ENCODE peak calls at places on chromosomes 3 and 15, in four cellular contexts. One of them, this sample, is unnamed.
A peak's percentile ranks its signal among the peaks of the same experiment; 100 is the strongest.

GRCh38 chr3:29346828-29347227 is 66.0 kb downstream of the RBMS3 start:
- DNase-seq in NT2/D1: no peak
- DNase-seq in PC-3: no peak
- DNase-seq in CD4-positive, CD25-positive, alpha-beta regulatory T cell: no peak
- DNase-seq in this sample: no peak

GRCh38 chr3:155218470-155218869 is 75.0 kb downstream of the STRIT1 start:
- DNase-seq in NT2/D1: no peak
- DNase-seq in CD4-positive, CD25-positive, alpha-beta regulatory T cell: no peak
- DNase-seq in PC-3: peak; percentile 11
- DNase-seq in this sample: no peak

GRCh38 chr3:188288153-188288552 is 134.2 kb downstream of the LPP start:
- DNase-seq in NT2/D1: no peak
- DNase-seq in PC-3: no peak
- DNase-seq in CD4-positive, CD25-positive, alpha-beta regulatory T cell: no peak
- DNase-seq in this sample: no peak

GRCh38 chr3:157239082-157239704 is 79.2 kb upstream of the CCNL1 start:
- DNase-seq in NT2/D1: peak; percentile 52
- DNase-seq in CD4-positive, CD25-positive, alpha-beta regulatory T cell: peak; percentile 79
- DNase-seq in PC-3: peak; percentile 81
- DNase-seq in this sample: peak; percentile 58

GRCh38 chr15:31367021-31367729 is 40.5 kb downstream of the KLF13 start:
- DNase-seq in NT2/D1: no peak
- DNase-seq in CD4-positive, CD25-positive, alpha-beta regulatory T cell: no peak
- DNase-seq in PC-3: no peak
- DNase-seq in this sample: no peak

GRCh38 chr3:81793410-81793809 is 32.0 kb upstream of the GBE1 start:
- DNase-seq in NT2/D1: no peak
- DNase-seq in CD4-positive, CD25-positive, alpha-beta regulatory T cell: no peak
- DNase-seq in PC-3: no peak
- DNase-seq in this sample: no peak

GRCh38 chr3:108724101-108724500 is 33.1 kb downstream of the RETNLB start:
- DNase-seq in CD4-positive, CD25-positive, alpha-beta regulatory T cell: no peak
- DNase-seq in PC-3: no peak
- DNase-seq in NT2/D1: no peak
- DNase-seq in this sample: no peak

GRCh38 chr3:71101581-71101980 is 481.9 kb downstream of the FOXP1 start:
- DNase-seq in NT2/D1: no peak
- DNase-seq in PC-3: no peak
- DNase-seq in CD4-positive, CD25-positive, alpha-beta regulatory T cell: no peak
- DNase-seq in this sample: no peak

GRCh38 chr3:23490459-23490858 is 287.3 kb downstream of the UBE2E2 start:
- DNase-seq in NT2/D1: no peak
- DNase-seq in CD4-positive, CD25-positive, alpha-beta regulatory T cell: no peak
- DNase-seq in PC-3: peak; percentile 78
- DNase-seq in this sample: no peak

GRCh38 chr3:33918357-33918756 is 119.9 kb downstream of the PDCD6IP start:
- DNase-seq in CD4-positive, CD25-positive, alpha-beta regulatory T cell: no peak
- DNase-seq in PC-3: no peak
- DNase-seq in NT2/D1: no peak
- DNase-seq in this sample: no peak

GRCh38 chr3:61877359-61877770 is 316.0 kb downstream of the PTPRG start:
- DNase-seq in NT2/D1: no peak
- DNase-seq in CD4-positive, CD25-positive, alpha-beta regulatory T cell: no peak
- DNase-seq in PC-3: no peak
- DNase-seq in this sample: no peak

GRCh38 chr15:29437888-29438713 is 168.5 kb upstream of the NSMCE3 start:
- DNase-seq in NT2/D1: no peak
- DNase-seq in PC-3: peak; percentile 25
- DNase-seq in CD4-positive, CD25-positive, alpha-beta regulatory T cell: no peak
- DNase-seq in this sample: no peak

GRCh38 chr3:158703566-158703965 is 28.7 kb downstream of the RARRES1 start:
- DNase-seq in NT2/D1: no peak
- DNase-seq in CD4-positive, CD25-positive, alpha-beta regulatory T cell: no peak
- DNase-seq in PC-3: no peak
- DNase-seq in this sample: no peak

GRCh38 chr3:158702815-158703481 is 29.3 kb downstream of the RARRES1 start:
- DNase-seq in CD4-positive, CD25-positive, alpha-beta regulatory T cell: no peak
- DNase-seq in NT2/D1: no peak
- DNase-seq in PC-3: peak; percentile 64
- DNase-seq in this sample: no peak

GRCh38 chr3:158701666-158702065 is 29.2 kb upstream of the LXN start:
- DNase-seq in CD4-positive, CD25-positive, alpha-beta regulatory T cell: no peak
- DNase-seq in NT2/D1: no peak
- DNase-seq in PC-3: peak; percentile 62
- DNase-seq in this sample: no peak

GRCh38 chr3:158696618-158697017 is 24.2 kb upstream of the LXN start:
- DNase-seq in CD4-positive, CD25-positive, alpha-beta regulatory T cell: no peak
- DNase-seq in NT2/D1: no peak
- DNase-seq in PC-3: peak; percentile 63
- DNase-seq in this sample: no peak

DNA sequence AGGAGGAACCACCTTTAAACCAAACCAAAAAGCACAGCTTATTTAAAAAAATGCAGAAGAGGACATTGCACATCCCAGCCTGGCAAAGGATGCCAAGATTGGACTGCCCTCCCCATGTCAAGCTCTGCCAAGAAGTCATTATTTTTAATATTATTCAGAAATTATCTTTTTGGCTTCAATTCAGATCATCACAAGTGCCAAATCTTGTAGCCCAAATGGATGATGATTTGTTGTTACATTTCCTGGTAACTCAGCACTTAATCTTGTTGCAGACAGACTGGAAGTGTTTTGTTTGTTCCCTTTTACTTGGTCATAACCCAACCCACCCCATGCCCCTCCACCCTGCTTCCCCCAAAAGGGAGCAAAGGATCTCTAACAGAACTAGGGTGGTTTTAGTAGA is 28.1 kb upstream of the LXN start:
- DNase-seq in NT2/D1: no peak
- DNase-seq in CD4-positive, CD25-positive, alpha-beta regulatory T cell: no peak
- DNase-seq in PC-3: peak; percentile 53
- DNase-seq in this sample: no peak
- H3K4me1 ChIP-seq in NT2/D1: no peaks in the 10 kb centered on the region
- H3K4me1 ChIP-seq in CD4-positive, CD25-positive, alpha-beta regulatory T cell: no peaks in the 10 kb centered on the region
- H3K4me1 ChIP-seq in PC-3: peaks cover 71% of the 10 kb centered on the region
- H3K4me1 ChIP-seq in this sample: no peaks in the 10 kb centered on the region

GRCh38 chr3:58066842-58067241 is 58.6 kb downstream of the FLNB start:
- DNase-seq in PC-3: peak; percentile 57
- DNase-seq in NT2/D1: no peak
- DNase-seq in CD4-positive, CD25-positive, alpha-beta regulatory T cell: no peak
- DNase-seq in this sample: no peak
- H3K4me1 ChIP-seq in PC-3: peaks cover 33% of the 10 kb centered on the region
- H3K4me1 ChIP-seq in NT2/D1: peaks cover 30% of the 10 kb centered on the region
- H3K4me1 ChIP-seq in CD4-positive, CD25-positive, alpha-beta regulatory T cell: no peaks in the 10 kb centered on the region
- H3K4me1 ChIP-seq in this sample: peaks cover 8% of the 10 kb centered on the region

GRCh38 chr15:50354838-50355611 is at the start of gene GABPB1:
- DNase-seq in NT2/D1: peak; percentile 75
- DNase-seq in CD4-positive, CD25-positive, alpha-beta regulatory T cell: peak; percentile 95
- DNase-seq in PC-3: peak; percentile 70
- DNase-seq in this sample: peak; percentile 82

GRCh38 chr15:50353251-50353998 is 1.6 kb downstream of the GABPB1 start:
- DNase-seq in CD4-positive, CD25-positive, alpha-beta regulatory T cell: peak; percentile 76
- DNase-seq in PC-3: peak; percentile 51
- DNase-seq in NT2/D1: no peak
- DNase-seq in this sample: no peak

GRCh38 chr15:50355980-50356379 is 982 bp upstream of the GABPB1 start:
- DNase-seq in PC-3: no peak
- DNase-seq in NT2/D1: no peak
- DNase-seq in CD4-positive, CD25-positive, alpha-beta regulatory T cell: peak; percentile 16
- DNase-seq in this sample: no peak

GRCh38 chr15:50355612-50355905 is 561 bp upstream of the GABPB1 start:
- DNase-seq in CD4-positive, CD25-positive, alpha-beta regulatory T cell: no peak
- DNase-seq in NT2/D1: no peak
- DNase-seq in PC-3: no peak
- DNase-seq in this sample: no peak

DNA sequence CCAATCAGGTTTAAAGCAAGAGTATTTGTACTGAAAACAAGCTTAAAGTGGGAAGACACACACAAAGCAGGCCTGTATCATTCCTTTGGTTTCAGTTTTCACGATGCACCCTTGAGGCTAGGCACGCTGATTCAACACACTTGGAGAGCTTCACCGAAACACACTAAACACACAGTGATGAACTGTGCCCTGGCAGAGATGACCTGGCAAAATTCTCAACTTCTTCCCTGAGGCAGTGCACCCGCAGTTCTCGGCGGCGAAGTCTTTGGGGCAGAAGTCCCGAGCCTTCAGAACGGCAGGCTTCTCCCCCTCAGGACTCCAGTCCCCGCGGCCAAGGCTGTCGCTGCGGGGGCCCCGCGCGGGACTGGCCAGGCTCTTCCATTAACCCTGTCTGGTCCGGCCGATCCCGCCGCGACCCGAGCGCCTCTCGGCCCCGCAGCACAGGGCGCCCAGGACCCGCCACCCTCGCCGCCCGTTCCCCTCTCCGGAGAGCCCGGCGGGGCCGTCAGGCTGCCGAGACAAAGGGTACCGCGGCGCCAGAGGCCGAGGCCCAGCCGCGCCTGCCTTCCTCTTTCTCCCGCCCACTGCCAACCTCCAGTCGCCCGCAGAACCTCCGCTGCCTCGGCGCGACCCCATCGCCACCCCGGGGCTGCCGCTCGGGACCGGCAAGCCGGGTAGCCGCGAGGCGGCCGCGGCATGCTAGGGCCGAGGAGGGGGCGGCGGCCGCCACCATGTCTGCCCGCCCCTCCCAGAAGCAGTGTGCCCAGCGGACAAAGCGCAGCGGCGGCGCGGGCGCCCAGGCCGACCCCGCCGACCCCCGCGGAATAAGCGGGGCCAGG is 780 bp downstream of the GABPB1 start:
- DNase-seq in CD4-positive, CD25-positive, alpha-beta regulatory T cell: peak; percentile 84
- DNase-seq in PC-3: peak; percentile 77
- DNase-seq in NT2/D1: no peak
- DNase-seq in this sample: peak; percentile 54
- H3K4me1 ChIP-seq in CD4-positive, CD25-positive, alpha-beta regulatory T cell: peaks cover 57% of the 10 kb centered on the region
- H3K4me1 ChIP-seq in PC-3: peaks cover 36% of the 10 kb centered on the region
- H3K4me1 ChIP-seq in NT2/D1: no peaks in the 10 kb centered on the region
- H3K4me1 ChIP-seq in this sample: peaks cover 44% of the 10 kb centered on the region

GRCh38 chr3:141332436-141332835 is 35.9 kb upstream of the ZBTB38 start:
- DNase-seq in NT2/D1: no peak
- DNase-seq in PC-3: no peak
- DNase-seq in CD4-positive, CD25-positive, alpha-beta regulatory T cell: no peak
- DNase-seq in this sample: no peak

GRCh38 chr3:141335531-141336042 is 32.7 kb upstream of the ZBTB38 start:
- DNase-seq in NT2/D1: no peak
- DNase-seq in PC-3: no peak
- DNase-seq in CD4-positive, CD25-positive, alpha-beta regulatory T cell: no peak
- DNase-seq in this sample: no peak

GRCh38 chr3:141333796-141334626 is 34.3 kb upstream of the ZBTB38 start:
- DNase-seq in PC-3: no peak
- DNase-seq in CD4-positive, CD25-positive, alpha-beta regulatory T cell: no peak
- DNase-seq in NT2/D1: no peak
- DNase-seq in this sample: no peak

GRCh38 chr3:141336672-141337522 is 31.4 kb upstream of the ZBTB38 start:
- DNase-seq in CD4-positive, CD25-positive, alpha-beta regulatory T cell: no peak
- DNase-seq in PC-3: peak; percentile 72
- DNase-seq in NT2/D1: no peak
- DNase-seq in this sample: no peak

DNA sequence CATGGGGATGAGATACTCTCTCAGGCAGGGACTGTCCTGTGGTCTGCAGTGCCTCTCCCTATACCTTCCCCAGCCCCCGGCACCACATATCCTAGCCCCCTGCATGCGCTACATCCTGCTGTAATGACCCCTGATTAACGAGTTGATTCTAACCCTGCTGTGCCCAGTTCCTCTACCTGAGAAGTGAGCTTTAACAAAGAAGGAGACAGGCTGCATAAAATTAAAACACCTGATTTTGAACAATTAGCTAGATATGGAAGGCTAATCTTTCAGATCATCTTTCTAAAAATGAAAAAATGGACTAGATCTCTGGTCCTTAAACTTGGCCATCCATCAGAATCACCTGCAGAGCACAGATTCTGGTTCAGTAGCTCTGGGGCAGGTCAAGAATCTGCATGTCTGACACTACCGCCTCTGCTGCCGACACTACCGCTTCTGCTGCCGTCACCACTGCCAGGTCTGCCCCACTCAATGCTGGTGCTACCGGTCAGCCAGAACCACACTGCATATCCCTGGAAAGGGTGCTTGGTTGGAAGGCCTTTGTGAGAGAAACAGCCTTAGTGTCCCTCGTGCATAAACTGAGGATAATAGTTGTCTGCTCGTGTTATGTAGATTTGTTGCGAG is 33.6 kb upstream of the ZBTB38 start:
- DNase-seq in CD4-positive, CD25-positive, alpha-beta regulatory T cell: no peak
- DNase-seq in PC-3: no peak
- DNase-seq in NT2/D1: no peak
- DNase-seq in this sample: no peak
- H3K4me1 ChIP-seq in CD4-positive, CD25-positive, alpha-beta regulatory T cell: no peaks in the 10 kb centered on the region
- H3K4me1 ChIP-seq in PC-3: peaks cover 30% of the 10 kb centered on the region
- H3K4me1 ChIP-seq in NT2/D1: no peaks in the 10 kb centered on the region
- H3K4me1 ChIP-seq in this sample: no peaks in the 10 kb centered on the region

GRCh38 chr15:52682776-52683175 is 3.6 kb upstream of the ATOSA start:
- DNase-seq in NT2/D1: no peak
- DNase-seq in PC-3: peak; percentile 26
- DNase-seq in CD4-positive, CD25-positive, alpha-beta regulatory T cell: peak; percentile 57
- DNase-seq in this sample: no peak
- H3K4me1 ChIP-seq in NT2/D1: no peaks in the 10 kb centered on the region
- H3K4me1 ChIP-seq in PC-3: peaks cover 9% of the 10 kb centered on the region
- H3K4me1 ChIP-seq in CD4-positive, CD25-positive, alpha-beta regulatory T cell: peaks cover 32% of the 10 kb centered on the region
- H3K4me1 ChIP-seq in this sample: peaks cover 27% of the 10 kb centered on the region

GRCh38 chr3:124775776-124776336 is 45.6 kb downstream of the UMPS start:
- DNase-seq in CD4-positive, CD25-positive, alpha-beta regulatory T cell: no peak
- DNase-seq in PC-3: no peak
- DNase-seq in NT2/D1: no peak
- DNase-seq in this sample: no peak

GRCh38 chr3:124774841-124775402 is 44.7 kb downstream of the UMPS start:
- DNase-seq in PC-3: no peak
- DNase-seq in CD4-positive, CD25-positive, alpha-beta regulatory T cell: no peak
- DNase-seq in NT2/D1: no peak
- DNase-seq in this sample: no peak

GRCh38 chr3:124772081-124772831 is 42.0 kb downstream of the UMPS start:
- DNase-seq in PC-3: no peak
- DNase-seq in CD4-positive, CD25-positive, alpha-beta regulatory T cell: no peak
- DNase-seq in NT2/D1: no peak
- DNase-seq in this sample: no peak

GRCh38 chr3:124774305-124774673 is 44.0 kb downstream of the UMPS start:
- DNase-seq in NT2/D1: peak; percentile 76
- DNase-seq in PC-3: peak; percentile 56
- DNase-seq in CD4-positive, CD25-positive, alpha-beta regulatory T cell: no peak
- DNase-seq in this sample: no peak

GRCh38 chr3:124773351-124774304 is 43.4 kb downstream of the UMPS start:
- DNase-seq in PC-3: no peak
- DNase-seq in NT2/D1: no peak
- DNase-seq in CD4-positive, CD25-positive, alpha-beta regulatory T cell: no peak
- DNase-seq in this sample: no peak
- H3K4me1 ChIP-seq in PC-3: peaks cover 6% of the 10 kb centered on the region
- H3K4me1 ChIP-seq in NT2/D1: peaks cover 19% of the 10 kb centered on the region
- H3K4me1 ChIP-seq in CD4-positive, CD25-positive, alpha-beta regulatory T cell: no peaks in the 10 kb centered on the region
- H3K4me1 ChIP-seq in this sample: no peaks in the 10 kb centered on the region